ENCODE peak calls at places on chromosome 1, in five cellular contexts. X is KBM-7; D is cardiac septum; V is transverse colon; Z is stimulated activated CD4-positive, alpha-beta T cell treated with anti-CD3 and anti-CD28 coated beads, Interleukin-15, amount 100 ng/mL, for 1 hour. I is an unnamed sample.

GRCh38 chr1:59565611-59566410 is 248.9 kb upstream of the HOOK1 start:
- DNase-seq in X (no peak), D (no peak), V (peak; percentile 15), Z (no peak), I (no peak)

GRCh38 chr1:223349241-223349640 is 14.7 kb downstream of the SUSD4 start:
- DNase-seq in X (no peak), D (no peak), V (no peak), Z (no peak), I (no peak)

GRCh38 chr1:1900883-1901640 is 10.2 kb upstream of the GNB1 start:
- DNase-seq in X (no peak), D (no peak), V (no peak), Z (no peak), I (no peak)

GRCh38 chr1:99595441-99595840 is 50.5 kb upstream of the PALMD start:
- DNase-seq in X (no peak), D (no peak), V (no peak), Z (no peak), I (no peak)

GRCh38 chr1:175129997-175130648 is 62.5 kb downstream of the KIAA0040 start:
- DNase-seq in X (peak; percentile 53), D (no peak), V (no peak), Z (no peak), I (no peak)

GRCh38 chr1:9069324-9070100 is at the start of gene SLC2A5:
- DNase-seq in X (peak; percentile 91), D (no peak), V (peak; percentile 49), Z (no peak), I (no peak)

GRCh38 chr1:22876359-22877111 is 96.1 kb downstream of the LACTBL1 start:
- DNase-seq in X (no peak), D (no peak), V (no peak), Z (no peak), I (no peak)

GRCh38 chr1:234253732-234254131 is 119.5 kb upstream of the COA6 start:
- DNase-seq in X (peak; percentile 9), D (no peak), V (no peak), Z (no peak), I (no peak)

GRCh38 chr1:216055004-216055403 is 368.2 kb downstream of the USH2A start:
- DNase-seq in X (no peak), D (no peak), V (no peak), Z (no peak), I (no peak)